ENCODE peak calls at places on chromosome 17, in five cellular contexts. One of them, this sample, is unnamed.

GRCh38 chr17:55053855-55054254 is 85.3 kb downstream of the STXBP4 start:
- DNase-seq in fibroblast of the aortic adventitia: peak; percentile 22
- DNase-seq in epithelial cell of esophagus: peak; percentile 24
- DNase-seq in mucosa of descending colon: no peak
- DNase-seq in aorta: no peak
- DNase-seq in this sample: no peak

GRCh38 chr17:34711646-34712045 is 132.3 kb downstream of the TMEM132E start:
- DNase-seq in fibroblast of the aortic adventitia: no peak
- DNase-seq in epithelial cell of esophagus: no peak
- DNase-seq in mucosa of descending colon: no peak
- DNase-seq in aorta: no peak
- DNase-seq in this sample: no peak

GRCh38 chr17:2049333-2050245 is 5.3 kb upstream of the HIC1 start:
- DNase-seq in fibroblast of the aortic adventitia: peak; percentile 78
- DNase-seq in epithelial cell of esophagus: peak; percentile 75
- DNase-seq in mucosa of descending colon: peak; percentile 91
- DNase-seq in aorta: peak; percentile 97
- DNase-seq in this sample: peak; percentile 79

GRCh38 chr17:62780273-62780672 is 27.8 kb downstream of the MARCHF10 start:
- DNase-seq in fibroblast of the aortic adventitia: no peak
- DNase-seq in epithelial cell of esophagus: peak; percentile 72
- DNase-seq in mucosa of descending colon: no peak
- DNase-seq in aorta: no peak
- DNase-seq in this sample: peak; percentile 53

GRCh38 chr17:74750327-74751069 is 2.1 kb downstream of the NHERF1 start:
- DNase-seq in fibroblast of the aortic adventitia: no peak
- DNase-seq in epithelial cell of esophagus: no peak
- DNase-seq in mucosa of descending colon: no peak
- DNase-seq in aorta: no peak
- DNase-seq in this sample: no peak

GRCh38 chr17:28982191-28982793 is 23.5 kb downstream of the SEZ6 start:
- DNase-seq in fibroblast of the aortic adventitia: no peak
- DNase-seq in epithelial cell of esophagus: no peak
- DNase-seq in mucosa of descending colon: no peak
- DNase-seq in aorta: no peak
- DNase-seq in this sample: peak; percentile 35

GRCh38 chr17:76072149-76072858 is at the start of gene SRP68:
- DNase-seq in fibroblast of the aortic adventitia: peak; percentile 85
- DNase-seq in epithelial cell of esophagus: peak; percentile 97
- DNase-seq in mucosa of descending colon: peak; percentile 95
- DNase-seq in aorta: peak; percentile 96
- DNase-seq in this sample: peak; percentile 98

GRCh38 chr17:76911299-76912007 is 43.2 kb downstream of the MGAT5B start:
- DNase-seq in fibroblast of the aortic adventitia: no peak
- DNase-seq in epithelial cell of esophagus: no peak
- DNase-seq in mucosa of descending colon: no peak
- DNase-seq in aorta: no peak
- DNase-seq in this sample: no peak

GRCh38 chr17:43789482-43789881 is 9.2 kb downstream of the CFAP97D1 start:
- DNase-seq in fibroblast of the aortic adventitia: no peak
- DNase-seq in epithelial cell of esophagus: no peak
- DNase-seq in mucosa of descending colon: no peak
- DNase-seq in aorta: no peak
- DNase-seq in this sample: no peak

GRCh38 chr17:6162892-6163291 is 92.7 kb downstream of the WSCD1 start:
- DNase-seq in fibroblast of the aortic adventitia: no peak
- DNase-seq in epithelial cell of esophagus: no peak
- DNase-seq in mucosa of descending colon: no peak
- DNase-seq in aorta: no peak
- DNase-seq in this sample: no peak

GRCh38 chr17:34386925-34387550 is 24.0 kb upstream of the CCL1 start:
- DNase-seq in fibroblast of the aortic adventitia: peak; percentile 75
- DNase-seq in epithelial cell of esophagus: no peak
- DNase-seq in mucosa of descending colon: no peak
- DNase-seq in aorta: no peak
- DNase-seq in this sample: no peak

DNA sequence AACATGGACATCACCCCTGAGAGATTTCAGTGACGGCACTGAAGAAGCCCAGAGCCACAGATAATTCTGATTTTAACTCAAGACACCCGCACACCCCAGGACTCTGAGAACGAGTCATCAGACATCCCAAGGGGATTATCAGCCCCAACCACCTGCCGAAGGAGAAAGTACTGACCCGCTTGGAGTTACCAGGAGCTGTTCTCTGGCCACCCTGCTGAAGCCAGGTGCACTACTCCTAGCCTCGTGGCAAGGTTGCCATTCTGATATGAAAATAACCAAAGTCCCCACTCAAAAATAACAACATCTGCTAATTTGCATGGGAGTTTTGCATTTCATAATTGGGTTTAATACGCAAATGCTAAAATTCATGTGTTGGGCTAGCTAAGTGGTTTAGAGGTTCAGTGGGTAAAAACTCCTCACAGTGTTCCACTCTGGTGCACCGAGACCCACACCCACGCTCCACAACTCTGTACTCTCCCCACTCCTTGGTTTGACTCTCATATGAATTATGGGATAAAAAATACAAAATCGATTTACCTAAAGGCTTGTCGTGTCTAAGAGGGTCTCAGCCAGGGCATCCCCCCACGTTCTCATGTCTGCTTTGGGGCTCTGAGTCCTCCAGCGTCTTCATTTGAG is 143.0 kb upstream of the NOL11 start:
- DNase-seq in fibroblast of the aortic adventitia: no peak
- DNase-seq in epithelial cell of esophagus: no peak
- DNase-seq in mucosa of descending colon: no peak
- DNase-seq in aorta: no peak
- DNase-seq in this sample: no peak
- H3K4me3 ChIP-seq in fibroblast of the aortic adventitia: no peak overlapping the region
- H3K4me3 ChIP-seq in epithelial cell of esophagus: no peak overlapping the region
- H3K4me3 ChIP-seq in mucosa of descending colon: no peak overlapping the region
- H3K4me3 ChIP-seq in aorta: no peak overlapping the region
- H3K4me3 ChIP-seq in this sample: no peak overlapping the region

GRCh38 chr17:39663688-39664580 is 1.2 kb upstream of the TCAP start:
- DNase-seq in fibroblast of the aortic adventitia: no peak
- DNase-seq in epithelial cell of esophagus: peak; percentile 15
- DNase-seq in mucosa of descending colon: peak; percentile 77
- DNase-seq in aorta: no peak
- DNase-seq in this sample: no peak
- H3K4me3 ChIP-seq in fibroblast of the aortic adventitia: no peak overlapping the region
- H3K4me3 ChIP-seq in epithelial cell of esophagus: no peak overlapping the region
- H3K4me3 ChIP-seq in mucosa of descending colon: no peak overlapping the region
- H3K4me3 ChIP-seq in aorta: no peak overlapping the region
- H3K4me3 ChIP-seq in this sample: no peak overlapping the region

DNA sequence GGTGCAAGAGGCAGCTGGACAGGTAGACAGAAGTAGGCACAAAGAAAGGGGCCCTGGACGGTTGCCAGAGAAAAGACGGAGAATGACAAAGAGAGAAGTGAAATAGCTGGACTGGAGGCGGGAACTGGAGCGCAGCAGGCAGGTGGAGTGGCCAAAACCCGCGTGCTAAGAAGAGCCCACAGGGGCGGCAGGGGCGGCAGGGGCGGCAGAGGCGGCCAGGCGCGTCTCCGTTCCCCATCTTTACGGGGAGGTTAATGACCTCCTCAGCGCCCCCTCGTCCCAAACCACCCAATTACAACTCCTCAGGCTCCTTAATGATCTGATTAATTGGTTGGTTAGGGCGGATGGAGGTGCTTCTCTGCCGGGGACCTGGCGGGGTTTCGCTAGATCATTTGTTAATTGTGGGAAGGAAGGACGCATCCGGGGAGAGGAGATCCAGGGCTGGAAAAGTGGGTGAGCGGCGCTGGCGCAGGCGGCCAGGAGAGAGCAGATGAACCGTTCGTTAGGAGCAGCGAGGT is 15.4 kb upstream of the HOXB9 start:
- DNase-seq in fibroblast of the aortic adventitia: no peak
- DNase-seq in epithelial cell of esophagus: no peak
- DNase-seq in mucosa of descending colon: no peak
- DNase-seq in aorta: no peak
- DNase-seq in this sample: no peak
- H3K4me3 ChIP-seq in fibroblast of the aortic adventitia: no peak overlapping the region
- H3K4me3 ChIP-seq in epithelial cell of esophagus: no peak overlapping the region
- H3K4me3 ChIP-seq in mucosa of descending colon: no peak overlapping the region
- H3K4me3 ChIP-seq in aorta: no peak overlapping the region
- H3K4me3 ChIP-seq in this sample: no peak overlapping the region

GRCh38 chr17:57990037-57990436 is 2.0 kb upstream of the VEZF1 start:
- DNase-seq in fibroblast of the aortic adventitia: no peak
- DNase-seq in epithelial cell of esophagus: no peak
- DNase-seq in mucosa of descending colon: no peak
- DNase-seq in aorta: no peak
- DNase-seq in this sample: no peak

GRCh38 chr17:57987582-57988300 is at the start of gene VEZF1:
- DNase-seq in fibroblast of the aortic adventitia: peak; percentile 44
- DNase-seq in epithelial cell of esophagus: peak; percentile 63
- DNase-seq in mucosa of descending colon: peak; percentile 90
- DNase-seq in aorta: peak; percentile 94
- DNase-seq in this sample: peak; percentile 47

GRCh38 chr17:57988301-57989010 is 402 bp upstream of the VEZF1 start:
- DNase-seq in fibroblast of the aortic adventitia: peak; percentile 59
- DNase-seq in epithelial cell of esophagus: peak; percentile 53
- DNase-seq in mucosa of descending colon: peak; percentile 88
- DNase-seq in aorta: peak; percentile 88
- DNase-seq in this sample: peak; percentile 39

GRCh38 chr17:57986841-57987581 is 1.0 kb downstream of the VEZF1 start:
- DNase-seq in fibroblast of the aortic adventitia: peak; percentile 75
- DNase-seq in epithelial cell of esophagus: peak; percentile 59
- DNase-seq in mucosa of descending colon: peak; percentile 67
- DNase-seq in aorta: peak; percentile 79
- DNase-seq in this sample: no peak

DNA sequence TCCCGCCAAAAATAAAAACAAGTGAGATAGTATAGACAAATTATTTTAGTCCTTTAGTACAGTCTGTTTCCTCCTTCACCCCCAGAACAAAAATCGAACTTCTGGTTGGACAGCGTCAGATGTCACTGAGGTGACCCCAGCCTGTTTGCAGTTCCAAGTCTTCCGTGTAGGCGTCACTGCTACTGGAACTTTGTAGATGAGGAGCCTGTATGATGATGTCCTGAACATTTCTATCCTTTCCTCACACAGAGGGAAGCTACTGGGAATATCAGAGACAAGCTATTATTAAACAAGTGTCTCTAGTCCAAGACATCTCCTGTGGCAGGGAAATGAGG is 924 bp upstream of the VEZF1 start:
- DNase-seq in fibroblast of the aortic adventitia: no peak
- DNase-seq in epithelial cell of esophagus: peak; percentile 20
- DNase-seq in mucosa of descending colon: no peak
- DNase-seq in aorta: no peak
- DNase-seq in this sample: no peak
- H3K4me3 ChIP-seq in fibroblast of the aortic adventitia: no peak overlapping the region
- H3K4me3 ChIP-seq in epithelial cell of esophagus: peak overlapping the region; percentile 59
- H3K4me3 ChIP-seq in mucosa of descending colon: no peak overlapping the region
- H3K4me3 ChIP-seq in aorta: no peak overlapping the region
- H3K4me3 ChIP-seq in this sample: no peak overlapping the region

DNA sequence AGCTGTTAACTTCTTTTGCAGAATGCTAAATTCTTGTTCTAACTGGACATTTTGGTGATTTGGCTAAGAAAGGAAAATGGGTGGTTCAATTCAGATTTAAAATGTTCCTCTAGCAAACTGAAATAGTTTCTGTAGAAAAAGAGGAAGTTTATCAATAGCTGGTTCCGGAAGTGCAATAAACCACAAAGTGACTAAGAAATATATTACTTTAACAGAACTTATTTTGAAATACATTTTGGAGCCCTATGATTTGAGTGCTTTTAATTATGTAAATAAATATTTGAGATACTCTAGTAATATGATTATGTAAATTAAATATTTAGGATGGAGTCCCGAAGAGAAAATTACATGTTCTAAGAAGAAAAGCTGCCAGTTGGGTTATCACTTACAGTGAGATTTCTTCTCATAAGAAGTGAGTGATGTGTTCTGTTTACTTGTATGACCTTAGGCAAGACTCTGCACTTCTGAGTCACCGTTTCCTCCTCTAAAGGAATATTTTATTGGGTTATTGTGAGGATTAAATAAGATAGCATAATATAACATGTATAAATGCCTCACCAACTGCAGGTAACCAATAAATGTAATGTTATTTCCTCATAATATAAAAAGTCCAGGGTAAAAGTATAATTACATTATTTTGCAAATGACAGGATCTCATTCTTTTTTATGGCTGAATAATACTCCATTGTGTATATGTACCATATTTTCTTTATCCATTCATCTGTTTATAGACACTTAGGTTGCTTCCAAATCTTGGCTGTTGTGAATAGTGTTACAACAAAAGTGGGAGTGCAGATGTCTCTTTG is at the start of gene EVI2B:
- DNase-seq in fibroblast of the aortic adventitia: peak; percentile 67
- DNase-seq in epithelial cell of esophagus: peak; percentile 87
- DNase-seq in mucosa of descending colon: no peak
- DNase-seq in aorta: no peak
- DNase-seq in this sample: no peak
- H3K4me3 ChIP-seq in fibroblast of the aortic adventitia: no peak within 1 kb of the TSS
- H3K4me3 ChIP-seq in epithelial cell of esophagus: no peak within 1 kb of the TSS
- H3K4me3 ChIP-seq in mucosa of descending colon: no peak within 1 kb of the TSS
- H3K4me3 ChIP-seq in aorta: no peak within 1 kb of the TSS
- H3K4me3 ChIP-seq in this sample: no peak within 1 kb of the TSS

GRCh38 chr17:42248351-42249179 is 27.6 kb downstream of the STAT5B start:
- DNase-seq in fibroblast of the aortic adventitia: peak; percentile 98
- DNase-seq in epithelial cell of esophagus: no peak
- DNase-seq in mucosa of descending colon: peak; percentile 62
- DNase-seq in aorta: peak; percentile 83
- DNase-seq in this sample: peak; percentile 89

GRCh38 chr17:42246515-42246914 is 29.7 kb downstream of the STAT5B start:
- DNase-seq in fibroblast of the aortic adventitia: no peak
- DNase-seq in epithelial cell of esophagus: no peak
- DNase-seq in mucosa of descending colon: no peak
- DNase-seq in aorta: no peak
- DNase-seq in this sample: no peak

GRCh38 chr17:42251115-42251514 is 25.1 kb downstream of the STAT5B start:
- DNase-seq in fibroblast of the aortic adventitia: peak; percentile 36
- DNase-seq in epithelial cell of esophagus: no peak
- DNase-seq in mucosa of descending colon: no peak
- DNase-seq in aorta: no peak
- DNase-seq in this sample: no peak

GRCh38 chr17:42249681-42250446 is 26.3 kb downstream of the STAT5B start:
- DNase-seq in fibroblast of the aortic adventitia: no peak
- DNase-seq in epithelial cell of esophagus: no peak
- DNase-seq in mucosa of descending colon: no peak
- DNase-seq in aorta: no peak
- DNase-seq in this sample: no peak

DNA sequence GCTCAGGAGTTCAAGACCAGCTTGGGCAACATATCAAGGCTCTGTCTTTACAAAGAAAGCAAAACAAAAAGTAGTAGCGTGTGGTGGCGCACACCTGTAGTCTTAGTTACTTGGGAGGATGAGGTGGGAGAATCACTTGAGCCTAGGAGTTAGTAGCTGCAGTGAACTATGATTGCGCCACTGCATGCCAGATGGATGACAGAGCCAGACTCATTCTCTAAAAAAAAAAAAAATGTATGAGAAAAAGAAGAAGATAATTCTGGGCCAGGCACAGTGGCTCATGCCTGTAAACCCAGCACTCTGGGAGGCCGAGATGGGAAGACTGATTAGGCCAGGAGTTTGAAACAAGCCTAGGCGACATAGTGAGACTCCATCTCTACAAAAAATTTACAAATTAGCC is 28.5 kb downstream of the STAT5B start:
- DNase-seq in fibroblast of the aortic adventitia: peak; percentile 61
- DNase-seq in epithelial cell of esophagus: peak; percentile 83
- DNase-seq in mucosa of descending colon: no peak
- DNase-seq in aorta: no peak
- DNase-seq in this sample: no peak
- H3K4me3 ChIP-seq in fibroblast of the aortic adventitia: no peak overlapping the region
- H3K4me3 ChIP-seq in epithelial cell of esophagus: no peak overlapping the region
- H3K4me3 ChIP-seq in mucosa of descending colon: no peak overlapping the region
- H3K4me3 ChIP-seq in aorta: no peak overlapping the region
- H3K4me3 ChIP-seq in this sample: no peak overlapping the region

This sample was measured in lower leg skin.